ENCODE peak calls at places on chromosome 4, in four cellular contexts. Z is pancreas; Y is caudate nucleus; P is stimulated activated CD4-positive, alpha-beta T cell treated with anti-CD3 and anti-CD28 coated beads, Interleukin-2, amount 100 ng/mL, for 48 hours. R is an unnamed sample.

GRCh38 chr4:152983774-152984411 is 47.8 kb downstream of the FHDC1 start:
- DNase-seq in Y (peak; percentile 59), P (no peak), Z (no peak), R (no peak)

GRCh38 chr4:187204389-187204920 is 480.8 kb upstream of the FAT1 start:
- DNase-seq in P (no peak), Z (no peak), Y (no peak), R (peak; percentile 71)

GRCh38 chr4:169492436-169493163 is 119.8 kb downstream of the NEK1 start:
- DNase-seq in P (peak; percentile 8), Y (no peak), Z (no peak), R (peak; percentile 39)

GRCh38 chr4:48445704-48446103 is 37.4 kb upstream of the SLC10A4 start:
- DNase-seq in Y (no peak), P (no peak), Z (no peak), R (no peak)

GRCh38 chr4:929970-930625 is 2.0 kb downstream of the GAK start:
- DNase-seq in P (no peak), Z (no peak), Y (no peak), R (peak; percentile 50)

GRCh38 chr4:137359691-137360315 is 172.5 kb downstream of the PCDH18 start:
- DNase-seq in Z (no peak), Y (no peak), P (no peak), R (no peak)

GRCh38 chr4:141540643-141541042 is 95.7 kb upstream of the IL15 start:
- DNase-seq in Z (no peak), P (no peak), Y (no peak), R (no peak)

GRCh38 chr4:106618920-106619319 is 250.3 kb upstream of the GIMD1 start:
- DNase-seq in Y (no peak), Z (no peak), P (no peak), R (no peak)

GRCh38 chr4:159077702-159078495 is 25.0 kb upstream of the RAPGEF2 start:
- DNase-seq in P (no peak), Y (no peak), Z (no peak), R (peak; percentile 32)

GRCh38 chr4:119795986-119796578 is 167.5 kb upstream of the PDE5A start:
- DNase-seq in Y (no peak), P (no peak), Z (no peak), R (no peak)

GRCh38 chr4:95220205-95221175 is 328.3 kb downstream of the UNC5C start:
- DNase-seq in P (no peak), Z (no peak), Y (no peak), R (peak; percentile 66)

GRCh38 chr4:142984871-142985585 is 138.9 kb upstream of the INPP4B start:
- DNase-seq in Z (no peak), P (no peak), Y (no peak), R (peak; percentile 23)

GRCh38 chr4:32544846-32545245 is 1824.7 kb downstream of the PCDH7 start:
- DNase-seq in Z (no peak), P (no peak), Y (no peak), R (no peak)

GRCh38 chr4:86963697-86964096 is 28.9 kb downstream of the AFF1 start:
- DNase-seq in Z (no peak), Y (no peak), P (no peak), R (no peak)

GRCh38 chr4:3765271-3766206 is 646 bp upstream of the ADRA2C start:
- DNase-seq in Y (peak; percentile 53), P (no peak), Z (peak; percentile 66), R (peak; percentile 41)

GRCh38 chr4:5168891-5169290 is 117.6 kb downstream of the STK32B start:
- DNase-seq in Y (no peak), P (no peak), Z (no peak), R (no peak)

GRCh38 chr4:2352729-2353221 is 65.7 kb downstream of the ZFYVE28 start:
- DNase-seq in Y (no peak), Z (no peak), P (no peak), R (no peak)

GRCh38 chr4:41718907-41719306 is 29.6 kb downstream of the PHOX2B start:
- DNase-seq in Z (no peak), P (no peak), Y (no peak), R (no peak)

GRCh38 chr4:165379662-165380061 is 854 bp downstream of the CPE start:
- DNase-seq in Z (no peak), P (no peak), Y (peak; percentile 27), R (peak; percentile 32)

GRCh38 chr4:184344899-184345572 is 127.4 kb upstream of the ENPP6 start:
- DNase-seq in Y (no peak), Z (no peak), P (no peak), R (no peak)

GRCh38 chr4:85210353-85210752 is 243.9 kb upstream of the WDFY3 start:
- DNase-seq in P (no peak), Z (no peak), Y (no peak), R (no peak)

GRCh38 chr4:44425614-44426208 is 22.9 kb downstream of the KCTD8 start:
- DNase-seq in Z (no peak), P (no peak), Y (peak; percentile 8), R (no peak)

GRCh38 chr4:180336494-180337090 is 1906.6 kb upstream of the TENM3 start:
- DNase-seq in Z (no peak), P (no peak), Y (no peak), R (no peak)

GRCh38 chr4:158538176-158538575 is 16.5 kb downstream of the RXFP1 start:
- DNase-seq in Z (no peak), Y (no peak), P (no peak), R (no peak)

GRCh38 chr4:99635601-99636000 is 22.0 kb downstream of the C4orf54 start:
- DNase-seq in Z (no peak), P (no peak), Y (no peak), R (no peak)

GRCh38 chr4:181432347-181432746 is 810.9 kb upstream of the TENM3 start:
- DNase-seq in Z (no peak), Y (no peak), P (no peak), R (no peak)

GRCh38 chr4:159360549-159360948 is 257.7 kb downstream of the RAPGEF2 start:
- DNase-seq in Z (no peak), P (no peak), Y (no peak), R (no peak)

GRCh38 chr4:125104616-125105015 is 210.1 kb upstream of the FAT4 start:
- DNase-seq in P (no peak), Y (no peak), Z (no peak), R (no peak)

GRCh38 chr4:657338-658030 is 16.6 kb downstream of the ATP5ME start:
- DNase-seq in P (no peak), Y (no peak), Z (no peak), R (no peak)

R was measured in HepG2.